ENCODE peak calls at places on chromosomes 5 and 9, in four cellular contexts. C is mesendoderm, Z is IMR-90, I is H1. U is an unnamed sample.
A peak's percentile ranks its signal among the peaks of the same experiment; 100 is the strongest.

GRCh38 chr5:102341918-102342317 is 45.8 kb upstream of the SLCO4C1 start:
- DNase-seq in I (no peak), Z (no peak), C (no peak), U (no peak)

GRCh38 chr5:137312060-137312459 is 187.1 kb downstream of the SPOCK1 start:
- DNase-seq in I (no peak), C (peak; percentile 78), Z (no peak), U (no peak)

GRCh38 chr5:32462618-32463017 is 18.1 kb upstream of the ZFR start:
- DNase-seq in C (peak; percentile 11), Z (peak; percentile 71), I (no peak), U (no peak)

GRCh38 chr9:31588756-31589155 is 795.7 kb upstream of the ACO1 start:
- DNase-seq in C (no peak), Z (no peak), I (no peak), U (no peak)

GRCh38 chr5:22316291-22316690 is 536.9 kb downstream of the CDH12 start:
- DNase-seq in C (no peak), I (no peak), Z (no peak), U (no peak)

GRCh38 chr9:68964765-68965164 is 49.1 kb downstream of the PRKACG start:
- DNase-seq in C (no peak), I (no peak), Z (no peak), U (no peak)

GRCh38 chr5:1514027-1514818 is 9.5 kb downstream of the LPCAT1 start:
- DNase-seq in C (no peak), I (no peak), Z (no peak), U (peak; percentile 40)

GRCh38 chr9:129028192-129028966 is at the start of gene SH3GLB2:
- DNase-seq in C (peak; percentile 92), Z (peak; percentile 95), I (peak; percentile 99), U (peak; percentile 96)

GRCh38 chr9:2489838-2490314 is 131.7 kb upstream of the VLDLR start:
- DNase-seq in I (no peak), C (no peak), Z (peak; percentile 60), U (no peak)

GRCh38 chr5:25763781-25764180 is 1119.0 kb upstream of the CDH10 start:
- DNase-seq in Z (no peak), I (no peak), C (no peak), U (no peak)

DNA sequence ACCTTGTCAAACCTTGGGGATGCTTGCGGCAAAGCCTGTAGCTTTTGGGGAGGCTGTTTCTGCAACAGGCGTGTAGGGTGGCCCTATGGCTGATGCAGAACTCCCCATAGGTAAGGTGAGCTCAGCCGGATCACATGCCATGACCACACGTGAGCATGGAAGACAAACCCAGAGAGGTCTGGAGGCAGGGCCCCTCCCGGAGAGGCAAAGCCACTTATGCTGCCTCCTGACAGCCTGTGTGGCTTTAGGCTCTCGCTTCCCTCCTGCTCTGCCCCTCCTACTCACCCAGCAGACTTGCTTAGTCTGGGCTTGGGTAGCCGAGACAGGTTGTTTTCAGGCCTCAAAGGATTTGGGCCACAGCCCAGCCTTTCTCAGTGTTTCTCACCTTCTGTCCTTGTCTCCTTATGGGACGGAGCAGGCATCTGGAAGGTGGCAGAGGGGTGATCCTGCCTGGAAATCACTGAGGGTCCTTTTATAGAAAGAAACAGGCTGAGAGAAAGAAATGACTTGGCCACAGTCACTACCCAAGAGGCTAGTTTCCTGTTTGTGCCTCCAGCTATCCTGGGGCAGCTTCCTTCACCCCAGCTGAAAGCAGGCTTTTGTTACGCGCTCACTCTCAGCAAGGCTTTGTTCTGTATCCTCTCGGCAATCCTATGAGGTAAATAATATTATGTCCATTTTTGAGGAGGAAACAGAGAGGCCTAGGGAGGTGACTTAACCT is 89.9 kb downstream of the DAB2IP start:
- DNase-seq in I (no peak), Z (no peak), C (peak; percentile 44), U (no peak)
- H3K56ac ChIP-seq in I (no peak overlapping the region), Z (no peak overlapping the region), C (peak overlapping the region; percentile 10), U (no peak overlapping the region)

DNA sequence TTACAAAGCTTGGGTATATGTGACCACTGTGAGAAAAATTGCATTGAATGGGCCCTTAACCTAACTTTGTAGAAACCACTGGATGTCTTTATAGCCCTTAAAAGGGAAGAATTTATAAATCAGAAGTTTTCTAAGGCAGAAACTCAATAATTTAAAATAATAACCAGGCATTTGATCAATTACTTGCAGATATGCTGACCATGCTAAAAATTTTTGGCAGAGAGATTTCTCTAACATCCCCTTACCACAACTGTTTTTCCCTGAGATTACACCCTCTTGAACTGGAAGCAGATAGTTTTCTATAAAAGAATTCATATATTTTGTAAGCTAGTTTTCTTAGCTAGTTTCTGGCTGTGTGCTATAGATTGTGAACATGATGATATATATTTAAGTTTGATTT is 428.3 kb downstream of the KIF4B start:
- DNase-seq in I (no peak), C (no peak), Z (no peak), U (no peak)
- H3K56ac ChIP-seq in I (no peak overlapping the region), C (no peak overlapping the region), Z (no peak overlapping the region), U (no peak overlapping the region)

GRCh38 chr9:130999265-130999623 is 9.7 kb upstream of the LAMC3 start:
- DNase-seq in C (no peak), I (no peak), Z (no peak), U (no peak)
- H3K56ac ChIP-seq in C (no peak overlapping the region), I (no peak overlapping the region), Z (no peak overlapping the region), U (no peak overlapping the region)

GRCh38 chr5:178553517-178553916 is 36.7 kb downstream of the COL23A1 start:
- DNase-seq in Z (no peak), C (no peak), I (no peak), U (no peak)
- H3K56ac ChIP-seq in Z (no peak overlapping the region), C (peak overlapping the region; percentile 10), I (no peak overlapping the region), U (no peak overlapping the region)

GRCh38 chr5:9297171-9297570 is 248.7 kb downstream of the SEMA5A start:
- DNase-seq in I (no peak), C (peak; percentile 69), Z (no peak), U (no peak)

GRCh38 chr5:9301200-9301599 is 244.7 kb downstream of the SEMA5A start:
- DNase-seq in Z (no peak), I (no peak), C (no peak), U (no peak)

GRCh38 chr5:9302228-9302627 is 243.6 kb downstream of the SEMA5A start:
- DNase-seq in C (no peak), Z (peak; percentile 86), I (no peak), U (no peak)
- H3K56ac ChIP-seq in C (no peak overlapping the region), Z (no peak overlapping the region), I (no peak overlapping the region), U (no peak overlapping the region)

DNA sequence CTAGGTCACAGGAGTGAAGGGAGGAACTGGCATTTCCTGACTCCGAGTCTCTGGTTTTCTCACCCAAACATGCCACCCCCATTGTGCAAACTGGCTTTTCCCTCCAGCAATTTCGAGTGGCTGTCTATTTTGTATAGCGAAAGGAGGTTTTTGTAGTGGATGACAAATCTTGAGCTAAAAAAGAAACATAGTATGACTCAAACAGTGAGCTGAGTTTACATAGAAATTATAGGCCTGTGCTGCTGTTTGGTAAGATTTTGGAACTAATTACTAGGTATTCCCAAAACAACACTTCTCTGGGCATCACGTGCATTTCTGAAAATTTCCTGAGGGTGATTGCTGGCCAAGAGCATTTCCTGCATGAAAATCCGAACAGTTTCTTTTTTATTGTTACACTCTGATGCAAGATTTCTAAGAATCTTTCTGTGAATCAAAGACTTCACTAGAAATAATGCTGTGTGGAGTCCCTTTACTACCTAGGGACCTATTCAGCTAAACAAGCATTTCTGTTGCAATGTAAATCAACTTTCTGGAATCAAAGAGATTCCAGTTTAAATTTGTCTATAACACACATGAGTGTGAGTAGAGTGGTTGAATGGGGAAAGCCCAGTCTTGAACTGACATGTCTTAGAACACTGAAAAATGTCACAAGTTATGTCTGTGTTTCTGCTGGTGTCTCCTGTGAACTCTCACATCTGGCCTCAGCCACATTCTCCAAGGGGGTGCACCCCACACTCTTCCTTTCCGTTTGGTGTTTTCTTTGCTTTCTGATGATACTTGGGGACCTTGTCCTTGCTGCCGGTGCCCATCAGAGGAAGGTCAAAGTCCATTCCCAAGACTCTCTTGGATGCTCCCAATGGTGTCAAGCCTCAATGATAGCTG is 33.3 kb upstream of the DAPK1 start:
- DNase-seq in I (no peak), Z (no peak), C (no peak), U (no peak)
- H3K56ac ChIP-seq in I (no peak overlapping the region), Z (no peak overlapping the region), C (peak overlapping the region; percentile 59), U (no peak overlapping the region)

DNA sequence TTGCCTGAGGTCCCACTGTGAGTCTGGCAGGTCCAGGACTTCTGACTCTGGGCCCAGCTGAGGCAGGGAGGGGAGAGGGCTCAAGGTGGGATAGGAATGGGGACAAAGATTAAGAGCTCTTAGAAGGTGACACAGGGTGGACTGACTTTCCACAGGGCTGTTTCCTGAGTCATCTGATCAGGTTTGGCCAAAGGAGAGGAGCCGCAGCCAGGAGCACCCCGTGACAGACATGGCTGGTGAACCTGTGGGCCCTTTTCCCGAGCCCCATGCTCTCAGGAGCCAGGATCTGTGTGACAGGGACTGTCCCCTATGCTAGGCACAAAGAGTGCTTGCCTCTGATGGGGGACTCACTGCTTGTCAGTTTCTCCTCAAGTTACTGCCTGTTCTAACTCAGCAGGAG is 37.8 kb downstream of the COL27A1 start:
- DNase-seq in Z (no peak), I (no peak), C (no peak), U (no peak)
- H3K56ac ChIP-seq in Z (no peak overlapping the region), I (no peak overlapping the region), C (no peak overlapping the region), U (no peak overlapping the region)

DNA sequence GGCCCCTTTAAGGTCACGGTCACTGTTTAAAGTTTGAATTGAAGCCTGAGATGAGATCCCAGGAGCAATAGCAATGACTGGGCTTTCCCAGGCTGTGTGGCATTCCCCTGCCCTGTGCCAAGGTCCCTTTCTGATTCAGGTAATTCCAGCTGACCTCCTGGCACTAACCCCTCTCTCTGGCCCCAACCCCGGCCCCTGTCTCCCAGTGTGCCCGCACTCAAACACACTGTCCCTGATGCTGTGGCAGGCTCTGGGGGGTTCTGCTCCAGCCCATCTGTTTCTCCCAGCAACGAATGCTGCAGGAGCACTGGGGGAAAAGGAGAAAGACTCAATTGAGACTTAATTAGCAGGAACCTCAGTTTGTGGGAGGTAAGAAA is 264.8 kb upstream of the PANK3 start:
- DNase-seq in C (no peak), I (no peak), Z (no peak), U (no peak)
- H3K56ac ChIP-seq in C (no peak overlapping the region), I (no peak overlapping the region), Z (no peak overlapping the region), U (no peak overlapping the region)

GRCh38 chr5:74966151-74967050 is 86.0 kb downstream of the GCNT4 start:
- DNase-seq in Z (peak; percentile 16), I (no peak), C (peak; percentile 47), U (no peak)
- H3K56ac ChIP-seq in Z (no peak overlapping the region), I (no peak overlapping the region), C (no peak overlapping the region), U (no peak overlapping the region)

DNA sequence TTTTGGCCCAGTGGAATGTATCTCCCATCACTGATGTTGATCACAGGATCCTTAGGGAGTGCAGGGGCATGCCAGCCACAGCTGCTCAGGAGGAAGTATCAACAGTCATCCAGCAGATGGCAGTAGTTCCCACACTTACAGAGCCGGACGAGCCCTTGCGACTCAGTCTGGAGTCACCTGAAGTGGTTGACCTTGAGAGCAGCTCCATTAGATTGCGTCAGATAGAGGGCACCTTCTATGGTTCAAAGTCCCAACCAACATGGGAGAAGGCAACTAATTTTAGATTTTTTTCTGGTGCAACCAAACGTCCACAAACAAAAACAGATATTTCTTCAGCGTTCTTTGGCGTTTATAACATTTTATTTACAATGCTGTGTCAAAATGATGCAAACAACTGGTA is 124.5 kb downstream of the EGFLAM start:
- DNase-seq in I (peak; percentile 78), C (peak; percentile 92), Z (peak; percentile 68), U (peak; percentile 83)
- H3K56ac ChIP-seq in I (no peak overlapping the region), C (no peak overlapping the region), Z (no peak overlapping the region), U (no peak overlapping the region)

U was measured in H9.